ENCODE peak calls at places on chromosomes 5 and 9, in four cellular contexts. Y is HepG2, I is SK-N-SH, E is K562. Q is an unnamed sample.

GRCh38 chr9:109639666-109640231 is 140.2 kb upstream of the PALM2AKAP2 start:
- DNase-seq in E (no peak), Y (no peak), I (no peak), Q (no peak)

GRCh38 chr5:169753795-169754194 is 116.7 kb downstream of the DOCK2 start:
- DNase-seq in E (no peak), Y (no peak), I (no peak), Q (no peak)

GRCh38 chr5:36740259-36740898 is 134.0 kb downstream of the SLC1A3 start:
- DNase-seq in Y (no peak), I (no peak), E (peak; percentile 57), Q (no peak)

GRCh38 chr5:56815657-56816545 is 552 bp downstream of the MAP3K1 start:
- DNase-seq in I (peak; percentile 62), Y (no peak), E (peak; percentile 41), Q (no peak)

GRCh38 chr5:100788417-100788816 is 114.7 kb downstream of the ST8SIA4 start:
- DNase-seq in E (no peak), Y (no peak), I (no peak), Q (no peak)

GRCh38 chr5:173736923-173737412 is 120.5 kb upstream of the BOD1 start:
- DNase-seq in I (no peak), E (peak; percentile 74), Y (peak; percentile 32), Q (peak; percentile 76)

GRCh38 chr9:114677418-114677817 is 4.6 kb downstream of the TEX48 start:
- DNase-seq in Y (peak; percentile 41), I (no peak), E (peak; percentile 78), Q (no peak)

GRCh38 chr5:73963021-73963420 is 337.0 kb downstream of the ARHGEF28 start:
- DNase-seq in E (no peak), Y (no peak), I (no peak), Q (no peak)

GRCh38 chr5:140109050-140109817 is 4.7 kb upstream of the PURA start:
- DNase-seq in I (no peak), Y (no peak), E (peak; percentile 66), Q (no peak)

GRCh38 chr5:24681106-24681505 is 36.3 kb upstream of the CDH10 start:
- DNase-seq in Y (no peak), E (no peak), I (no peak), Q (no peak)

GRCh38 chr5:142915840-142916424 is 145.8 kb downstream of the ARHGAP26 start:
- DNase-seq in I (peak; percentile 37), E (peak; percentile 40), Y (peak; percentile 50), Q (peak; percentile 51)

GRCh38 chr5:107032629-107033028 is 638.1 kb downstream of the EFNA5 start:
- DNase-seq in I (no peak), E (no peak), Y (no peak), Q (no peak)

GRCh38 chr9:4228606-4229005 is 71.3 kb downstream of the GLIS3 start:
- DNase-seq in I (peak; percentile 27), E (no peak), Y (no peak), Q (no peak)

GRCh38 chr9:114591206-114591853 is 3.8 kb downstream of the ATP6V1G1 start:
- DNase-seq in I (no peak), E (no peak), Y (peak; percentile 85), Q (no peak)

GRCh38 chr5:37637165-37637845 is 202.5 kb downstream of the GDNF start:
- DNase-seq in I (no peak), Y (no peak), E (no peak), Q (no peak)

GRCh38 chr9:88835038-88835466 is 156.2 kb upstream of the S1PR3 start:
- DNase-seq in Y (no peak), E (no peak), I (no peak), Q (peak; percentile 19)

GRCh38 chr9:73558471-73558870 is 406.8 kb downstream of the ANXA1 start:
- DNase-seq in Y (no peak), I (no peak), E (no peak), Q (no peak)

GRCh38 chr5:119721775-119722174 is 92.4 kb downstream of the FAM170A start:
- DNase-seq in I (no peak), E (no peak), Y (no peak), Q (no peak)

GRCh38 chr5:148808864-148809642 is 17.4 kb upstream of the ADRB2 start:
- DNase-seq in E (peak; percentile 58), I (peak; percentile 44), Y (no peak), Q (peak; percentile 58)

GRCh38 chr9:136521541-136521940 is 24.3 kb downstream of the NOTCH1 start:
- DNase-seq in I (no peak), Y (no peak), E (no peak), Q (no peak)

GRCh38 chr5:78003914-78004313 is 227.8 kb upstream of the TBCA start:
- DNase-seq in I (no peak), E (no peak), Y (no peak), Q (no peak)

GRCh38 chr5:39570418-39571027 is 145.7 kb upstream of the DAB2 start:
- DNase-seq in E (peak; percentile 43), I (peak; percentile 5), Y (peak; percentile 24), Q (no peak)
- TF ChIP-seq NFIC in E (no peak), I (no peak), Y (no peak), Q (no peak)

GRCh38 chr5:176691524-176691923 is 44.2 kb downstream of the TSPAN17 start:
- DNase-seq in Y (no peak), I (no peak), E (no peak), Q (no peak)

GRCh38 chr5:176694146-176694545 is 46.9 kb downstream of the TSPAN17 start:
- DNase-seq in Y (no peak), I (no peak), E (no peak), Q (no peak)

GRCh38 chr5:176692326-176692725 is 45.0 kb downstream of the TSPAN17 start:
- DNase-seq in E (no peak), Y (no peak), I (no peak), Q (no peak)

GRCh38 chr5:176693477-176693851 is 46.2 kb downstream of the TSPAN17 start:
- DNase-seq in E (peak; percentile 35), Y (no peak), I (no peak), Q (no peak)

DNA sequence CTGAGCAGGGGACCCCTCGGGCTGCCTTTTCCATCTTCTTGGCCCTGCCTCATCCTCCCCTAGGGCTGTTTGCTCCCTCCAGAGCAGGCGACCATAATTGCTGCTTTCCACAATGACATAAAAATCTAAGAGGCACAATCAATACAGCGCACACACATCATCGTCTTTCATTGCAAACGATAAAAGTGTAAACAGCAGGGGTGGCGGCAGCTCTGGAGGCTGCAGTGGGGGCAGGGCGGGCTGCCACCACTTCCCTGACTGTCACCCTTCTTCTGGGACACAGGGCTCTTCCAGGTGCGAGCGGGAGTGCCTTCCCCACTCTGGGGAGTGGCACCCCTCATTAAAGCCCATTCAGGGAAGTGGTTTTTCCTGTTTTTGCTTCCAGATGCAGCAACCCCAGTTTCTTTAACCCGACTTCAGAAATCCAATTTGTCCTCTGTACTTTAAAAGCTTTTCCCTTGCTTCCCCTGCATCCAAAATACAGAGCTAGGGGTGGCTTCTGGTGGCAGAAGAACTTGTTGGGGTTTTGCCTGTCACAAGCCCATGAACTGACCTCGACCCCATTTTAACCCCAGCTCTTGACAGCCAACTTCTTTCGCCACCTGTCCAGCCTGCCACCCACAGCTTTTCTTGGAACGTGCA is 45.7 kb downstream of the TSPAN17 start:
- DNase-seq in Y (no peak), I (no peak), E (no peak), Q (no peak)
- TF ChIP-seq NFIC in Y (no peak), I (no peak), E (no peak), Q (no peak)

GRCh38 chr5:134371834-134372340 is 518 bp downstream of the UBE2B start:
- DNase-seq in Y (peak; percentile 56), E (peak; percentile 76), I (peak; percentile 63), Q (no peak)
- TF ChIP-seq NFIC in Y (no peak), E (no peak), I (no peak), Q (no peak)

GRCh38 chr9:34143116-34143515 is 16.6 kb upstream of the DCAF12 start:
- DNase-seq in E (no peak), Y (no peak), I (no peak), Q (no peak)

GRCh38 chr9:34134521-34134920 is 8.0 kb upstream of the DCAF12 start:
- DNase-seq in E (no peak), I (no peak), Y (no peak), Q (no peak)

GRCh38 chr9:34140853-34141252 is 14.4 kb upstream of the DCAF12 start:
- DNase-seq in I (no peak), Y (no peak), E (no peak), Q (no peak)

GRCh38 chr9:34145165-34145564 is 18.7 kb upstream of the DCAF12 start:
- DNase-seq in I (no peak), Y (no peak), E (no peak), Q (no peak)

DNA sequence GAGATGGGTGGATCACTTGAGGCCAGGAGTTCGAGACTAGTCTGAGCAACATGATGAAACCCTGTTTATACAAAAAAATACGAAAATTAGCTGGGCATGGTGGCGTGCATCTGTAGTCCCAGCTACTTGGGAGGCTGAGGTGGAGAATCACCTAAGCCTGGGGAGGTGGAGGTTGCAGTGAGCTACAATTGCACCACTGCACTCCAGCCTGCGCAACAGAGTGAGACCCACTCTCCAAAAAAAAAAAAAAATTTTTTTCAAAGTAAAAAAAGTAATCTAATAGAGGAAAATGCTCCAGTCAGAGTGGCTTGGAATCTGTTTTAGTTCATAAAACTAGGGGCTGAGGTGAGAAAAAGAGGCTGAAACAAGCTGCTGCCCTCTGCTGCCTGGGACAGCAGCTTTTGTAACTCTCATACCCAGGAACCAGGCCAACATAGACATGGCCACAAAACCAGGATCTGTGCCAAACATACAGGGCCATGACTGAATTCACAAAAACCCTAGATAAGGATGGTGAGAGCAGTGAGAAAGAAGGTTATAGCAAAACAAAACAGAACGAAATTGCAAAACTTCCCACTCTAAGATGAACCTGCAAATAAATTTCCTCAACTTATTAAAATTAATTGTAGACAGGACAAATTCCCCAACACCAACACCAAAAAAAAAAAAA is 13.1 kb upstream of the DCAF12 start:
- DNase-seq in I (peak; percentile 70), Y (peak; percentile 53), E (peak; percentile 62), Q (no peak)
- TF ChIP-seq NFIC in I (peak; percentile 77), Y (no peak), E (peak; percentile 79), Q (no peak)

GRCh38 chr5:5951953-5952352 is 426.4 kb downstream of the MED10 start:
- DNase-seq in Y (no peak), I (no peak), E (no peak), Q (no peak)
- TF ChIP-seq NFIC in Y (no peak), I (no peak), E (no peak), Q (no peak)